ENCODE peak calls at places on chromosome 11, in eight cellular contexts. One of them, this sample, is unnamed.
A peak's percentile ranks its signal among the peaks of the same experiment; 100 is the strongest.

GRCh38 chr11:69711824-69712801 is 8.3 kb upstream of the FGF19 start:
- DNase-seq in upper lobe of left lung: no peak
- DNase-seq in SK-N-SH: no peak
- DNase-seq in transverse colon: no peak
- DNase-seq in K562: no peak
- DNase-seq in H1: no peak
- DNase-seq in GM12878: no peak
- DNase-seq in tibial nerve: no peak
- DNase-seq in this sample: no peak

GRCh38 chr11:44851496-44851895 is 99.2 kb downstream of the TP53I11 start:
- DNase-seq in upper lobe of left lung: no peak
- DNase-seq in SK-N-SH: no peak
- DNase-seq in transverse colon: no peak
- DNase-seq in K562: no peak
- DNase-seq in H1: no peak
- DNase-seq in GM12878: no peak
- DNase-seq in tibial nerve: no peak
- DNase-seq in this sample: no peak

GRCh38 chr11:68855205-68855978 is 13.7 kb upstream of the CPT1A start:
- DNase-seq in upper lobe of left lung: no peak
- DNase-seq in SK-N-SH: peak; percentile 75
- DNase-seq in transverse colon: peak; percentile 41
- DNase-seq in K562: no peak
- DNase-seq in H1: peak; percentile 70
- DNase-seq in GM12878: no peak
- DNase-seq in tibial nerve: no peak
- DNase-seq in this sample: no peak

GRCh38 chr11:111696556-111696955 is 69.6 kb downstream of the PPP2R1B start:
- DNase-seq in upper lobe of left lung: no peak
- DNase-seq in SK-N-SH: no peak
- DNase-seq in transverse colon: no peak
- DNase-seq in K562: no peak
- DNase-seq in H1: no peak
- DNase-seq in GM12878: no peak
- DNase-seq in tibial nerve: no peak
- DNase-seq in this sample: no peak

GRCh38 chr11:90803366-90803765 is 580.5 kb upstream of the CHORDC1 start:
- DNase-seq in upper lobe of left lung: no peak
- DNase-seq in SK-N-SH: no peak
- DNase-seq in transverse colon: no peak
- DNase-seq in K562: no peak
- DNase-seq in H1: no peak
- DNase-seq in GM12878: no peak
- DNase-seq in tibial nerve: no peak
- DNase-seq in this sample: no peak

GRCh38 chr11:3886985-3887384 is 31.5 kb downstream of the STIM1 start:
- DNase-seq in upper lobe of left lung: no peak
- DNase-seq in SK-N-SH: no peak
- DNase-seq in transverse colon: no peak
- DNase-seq in K562: no peak
- DNase-seq in H1: no peak
- DNase-seq in GM12878: no peak
- DNase-seq in tibial nerve: no peak
- DNase-seq in this sample: no peak

GRCh38 chr11:4769838-4770237 is at the start of gene OR51F1:
- DNase-seq in upper lobe of left lung: no peak
- DNase-seq in SK-N-SH: no peak
- DNase-seq in transverse colon: no peak
- DNase-seq in K562: no peak
- DNase-seq in H1: no peak
- DNase-seq in GM12878: no peak
- DNase-seq in tibial nerve: no peak
- DNase-seq in this sample: no peak

GRCh38 chr11:2587132-2587930 is 112.5 kb downstream of the KCNQ1OT1 start:
- DNase-seq in upper lobe of left lung: peak; percentile 18
- DNase-seq in SK-N-SH: peak; percentile 14
- DNase-seq in transverse colon: peak; percentile 5
- DNase-seq in K562: no peak
- DNase-seq in H1: no peak
- DNase-seq in GM12878: no peak
- DNase-seq in tibial nerve: no peak
- DNase-seq in this sample: peak; percentile 60

GRCh38 chr11:10233581-10233980 is 60.4 kb downstream of the SBF2 start:
- DNase-seq in upper lobe of left lung: no peak
- DNase-seq in SK-N-SH: peak; percentile 8
- DNase-seq in transverse colon: no peak
- DNase-seq in K562: no peak
- DNase-seq in H1: no peak
- DNase-seq in GM12878: no peak
- DNase-seq in tibial nerve: no peak
- DNase-seq in this sample: no peak

GRCh38 chr11:93653566-93653965 is 7.9 kb upstream of the CEP295 start:
- DNase-seq in upper lobe of left lung: no peak
- DNase-seq in SK-N-SH: no peak
- DNase-seq in transverse colon: no peak
- DNase-seq in K562: no peak
- DNase-seq in H1: no peak
- DNase-seq in GM12878: no peak
- DNase-seq in tibial nerve: no peak
- DNase-seq in this sample: no peak

GRCh38 chr11:74844072-74844471 is 95.4 kb downstream of the RNF169 start:
- DNase-seq in upper lobe of left lung: peak; percentile 80
- DNase-seq in SK-N-SH: no peak
- DNase-seq in transverse colon: no peak
- DNase-seq in K562: no peak
- DNase-seq in H1: no peak
- DNase-seq in GM12878: no peak
- DNase-seq in tibial nerve: no peak
- DNase-seq in this sample: peak; percentile 64

GRCh38 chr11:9817191-9817590 is 153.3 kb downstream of the SWAP70 start:
- DNase-seq in upper lobe of left lung: no peak
- DNase-seq in SK-N-SH: no peak
- DNase-seq in transverse colon: no peak
- DNase-seq in K562: no peak
- DNase-seq in H1: no peak
- DNase-seq in GM12878: no peak
- DNase-seq in tibial nerve: no peak
- DNase-seq in this sample: no peak

GRCh38 chr11:36447514-36447913 is 62.6 kb downstream of the TRAF6 start:
- DNase-seq in upper lobe of left lung: no peak
- DNase-seq in SK-N-SH: no peak
- DNase-seq in transverse colon: no peak
- DNase-seq in K562: no peak
- DNase-seq in H1: no peak
- DNase-seq in GM12878: no peak
- DNase-seq in tibial nerve: no peak
- DNase-seq in this sample: no peak

GRCh38 chr11:112756166-112756565 is 205.1 kb upstream of the NCAM1 start:
- DNase-seq in upper lobe of left lung: no peak
- DNase-seq in SK-N-SH: no peak
- DNase-seq in transverse colon: no peak
- DNase-seq in K562: no peak
- DNase-seq in H1: no peak
- DNase-seq in GM12878: no peak
- DNase-seq in tibial nerve: no peak
- DNase-seq in this sample: no peak

GRCh38 chr11:71282581-71283351 is 30.4 kb upstream of the SHANK2 start:
- DNase-seq in upper lobe of left lung: no peak
- DNase-seq in SK-N-SH: no peak
- DNase-seq in transverse colon: peak; percentile 41
- DNase-seq in K562: no peak
- DNase-seq in H1: no peak
- DNase-seq in GM12878: no peak
- DNase-seq in tibial nerve: no peak
- DNase-seq in this sample: no peak

GRCh38 chr11:61752117-61752924 is at the start of gene MYRF:
- DNase-seq in upper lobe of left lung: peak; percentile 47
- DNase-seq in SK-N-SH: peak; percentile 95
- DNase-seq in transverse colon: peak; percentile 75
- DNase-seq in K562: peak; percentile 88
- DNase-seq in H1: peak; percentile 88
- DNase-seq in GM12878: no peak
- DNase-seq in tibial nerve: no peak
- DNase-seq in this sample: no peak

GRCh38 chr11:61751384-61751783 is 1.1 kb upstream of the MYRF start:
- DNase-seq in upper lobe of left lung: no peak
- DNase-seq in SK-N-SH: no peak
- DNase-seq in transverse colon: no peak
- DNase-seq in K562: no peak
- DNase-seq in H1: no peak
- DNase-seq in GM12878: no peak
- DNase-seq in tibial nerve: no peak
- DNase-seq in this sample: no peak

GRCh38 chr11:61754534-61755482 is 2.4 kb downstream of the MYRF start:
- DNase-seq in upper lobe of left lung: peak; percentile 32
- DNase-seq in SK-N-SH: no peak
- DNase-seq in transverse colon: no peak
- DNase-seq in K562: peak; percentile 77
- DNase-seq in H1: no peak
- DNase-seq in GM12878: no peak
- DNase-seq in tibial nerve: no peak
- DNase-seq in this sample: no peak

GRCh38 chr11:61753672-61754071 is 1.2 kb downstream of the MYRF start:
- DNase-seq in upper lobe of left lung: no peak
- DNase-seq in SK-N-SH: no peak
- DNase-seq in transverse colon: no peak
- DNase-seq in K562: no peak
- DNase-seq in H1: no peak
- DNase-seq in GM12878: no peak
- DNase-seq in tibial nerve: no peak
- DNase-seq in this sample: no peak

DNA sequence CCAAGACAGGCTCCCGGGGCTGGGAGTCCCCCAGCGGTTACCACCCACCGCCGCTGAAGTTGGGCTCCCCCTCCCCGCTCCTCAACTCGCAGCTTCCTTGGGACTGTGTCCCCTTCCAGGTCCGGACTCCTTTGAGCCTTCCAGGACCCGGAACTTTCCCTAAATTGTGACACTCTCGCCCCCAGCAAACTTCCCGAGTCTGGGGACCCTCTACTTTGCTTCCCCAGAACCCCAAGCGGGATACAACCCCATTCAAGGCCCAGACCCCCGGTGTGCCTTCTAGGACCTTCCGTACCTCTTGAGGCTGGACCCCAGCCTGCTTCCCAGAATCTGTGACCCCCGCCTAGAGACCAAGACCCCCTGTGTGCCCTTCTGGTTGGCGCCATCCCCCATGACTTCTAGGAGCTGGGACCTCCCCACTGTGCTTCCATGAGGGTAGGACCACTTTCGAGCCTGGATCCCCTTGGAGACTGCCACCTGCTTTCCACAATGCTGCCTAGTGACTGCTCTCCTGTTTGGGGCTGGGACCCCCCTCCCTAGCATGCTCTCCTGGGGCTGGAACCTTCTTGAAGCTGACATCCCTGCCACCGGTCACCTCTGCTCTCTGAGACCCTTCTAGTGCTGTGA is 602 bp downstream of the MYRF start:
- DNase-seq in upper lobe of left lung: no peak
- DNase-seq in SK-N-SH: no peak
- DNase-seq in transverse colon: no peak
- DNase-seq in K562: peak; percentile 57
- DNase-seq in H1: no peak
- DNase-seq in GM12878: no peak
- DNase-seq in tibial nerve: no peak
- DNase-seq in this sample: no peak
- H3K27ac ChIP-seq in upper lobe of left lung: peak overlapping the region; percentile 65
- H3K27ac ChIP-seq in SK-N-SH: no peak overlapping the region
- H3K27ac ChIP-seq in transverse colon: no peak overlapping the region
- H3K27ac ChIP-seq in K562: peak overlapping the region; percentile 63
- H3K27ac ChIP-seq in H1: no peak overlapping the region
- H3K27ac ChIP-seq in GM12878: no peak overlapping the region
- H3K27ac ChIP-seq in tibial nerve: peak overlapping the region; percentile 76
- H3K27ac ChIP-seq in this sample: no peak overlapping the region

DNA sequence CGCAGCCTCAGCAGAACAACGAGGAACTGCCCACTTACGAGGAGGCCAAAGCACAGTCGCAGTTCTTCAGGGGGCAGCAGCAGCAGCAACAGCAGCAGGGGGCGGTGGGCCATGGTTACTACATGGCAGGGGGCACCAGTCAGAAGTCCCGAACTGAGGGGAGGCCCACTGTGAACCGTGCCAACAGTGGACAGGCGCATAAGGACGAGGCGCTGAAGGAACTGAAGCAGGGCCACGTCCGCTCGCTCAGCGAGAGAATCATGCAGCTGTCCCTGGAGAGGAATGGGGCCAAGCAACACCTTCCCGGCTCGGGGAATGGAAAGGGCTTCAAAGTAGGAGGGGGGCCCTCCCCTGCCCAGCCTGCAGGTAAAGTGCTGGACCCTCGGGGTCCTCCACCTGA is 31.6 kb downstream of the AMOTL1 start:
- DNase-seq in upper lobe of left lung: no peak
- DNase-seq in SK-N-SH: no peak
- DNase-seq in transverse colon: no peak
- DNase-seq in K562: no peak
- DNase-seq in H1: no peak
- DNase-seq in GM12878: no peak
- DNase-seq in tibial nerve: no peak
- DNase-seq in this sample: no peak
- TF ChIP-seq EP300 in upper lobe of left lung: no peak
- TF ChIP-seq EP300 in SK-N-SH: no peak
- TF ChIP-seq EP300 in transverse colon: no peak
- TF ChIP-seq EP300 in K562: no peak
- TF ChIP-seq EP300 in H1: no peak
- TF ChIP-seq EP300 in GM12878: no peak
- TF ChIP-seq EP300 in tibial nerve: no peak
- TF ChIP-seq EP300 in this sample: no peak

GRCh38 chr11:95585752-95586077 is 203.9 kb downstream of the FAM76B start:
- DNase-seq in upper lobe of left lung: no peak
- DNase-seq in SK-N-SH: no peak
- DNase-seq in transverse colon: no peak
- DNase-seq in K562: no peak
- DNase-seq in H1: no peak
- DNase-seq in GM12878: no peak
- DNase-seq in tibial nerve: no peak
- DNase-seq in this sample: no peak
- H3K27ac ChIP-seq in upper lobe of left lung: no peak overlapping the region
- H3K27ac ChIP-seq in SK-N-SH: no peak overlapping the region
- H3K27ac ChIP-seq in transverse colon: no peak overlapping the region
- H3K27ac ChIP-seq in K562: no peak overlapping the region
- H3K27ac ChIP-seq in H1: no peak overlapping the region
- H3K27ac ChIP-seq in GM12878: no peak overlapping the region
- H3K27ac ChIP-seq in tibial nerve: no peak overlapping the region
- H3K27ac ChIP-seq in this sample: no peak overlapping the region

DNA sequence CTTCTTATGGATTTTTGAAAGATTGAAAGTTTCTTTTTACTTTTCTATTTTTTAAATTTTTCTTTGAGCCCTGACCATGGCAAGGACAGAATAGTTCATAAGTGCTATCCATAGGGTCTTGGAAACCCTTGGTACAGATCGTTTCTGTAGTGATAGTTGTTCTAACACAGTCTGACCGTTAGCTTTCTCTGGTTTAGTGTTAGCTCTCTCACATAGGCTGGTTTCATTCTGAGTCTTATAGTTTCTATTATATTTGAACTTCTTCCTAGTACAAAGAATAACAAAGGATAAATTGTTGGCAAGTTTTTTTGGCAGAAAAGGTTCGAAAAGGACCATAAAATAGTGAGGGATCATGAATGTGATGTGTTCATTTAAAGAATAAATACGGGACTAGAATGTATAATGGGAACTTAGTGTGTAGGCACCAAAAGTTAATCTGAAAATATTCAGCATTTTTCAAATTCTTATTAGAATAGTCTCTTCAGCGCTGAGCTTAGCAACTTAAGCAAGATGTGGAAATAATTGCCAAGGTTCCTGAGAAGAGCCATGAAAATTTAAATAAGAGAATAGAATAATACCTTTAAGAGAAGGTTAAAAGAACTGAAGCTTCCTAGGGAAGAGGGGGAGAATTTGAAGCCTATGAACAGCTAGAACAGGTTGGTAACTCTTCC is 24.1 kb downstream of the FDX1 start:
- DNase-seq in upper lobe of left lung: no peak
- DNase-seq in SK-N-SH: no peak
- DNase-seq in transverse colon: no peak
- DNase-seq in K562: no peak
- DNase-seq in H1: no peak
- DNase-seq in GM12878: no peak
- DNase-seq in tibial nerve: no peak
- DNase-seq in this sample: no peak
- TF ChIP-seq EP300 in upper lobe of left lung: no peak
- TF ChIP-seq EP300 in SK-N-SH: no peak
- TF ChIP-seq EP300 in transverse colon: no peak
- TF ChIP-seq EP300 in K562: no peak
- TF ChIP-seq EP300 in H1: no peak
- TF ChIP-seq EP300 in GM12878: no peak
- TF ChIP-seq EP300 in tibial nerve: no peak
- TF ChIP-seq EP300 in this sample: no peak

This sample was measured in esophagus muscularis mucosa.